ENCODE peak calls at places on chromosomes 11 and 22, in ten cellular contexts. J is B cell, Q is lower lobe of right lung, G is foreskin keratinocyte, V is chondrocyte, L is kidney, Y is body of pancreas, E is activated B cell treated with CpG ODN at 0.5 μM for 24 hours, W is fibroblast of pulmonary artery, O is astrocyte of the spinal cord. B is an unnamed sample.

GRCh38 chr11:119148855-119149370 is at the start of gene ABCG4:
- DNase-seq in Q (peak), W (no peak), L (peak), O (no peak), J (peak), V (peak), Y (peak), G (no peak), E (peak), B (no peak)

GRCh38 chr11:9759519-9760179 is 95.8 kb downstream of the SWAP70 start:
- DNase-seq in V (peak), Q (peak), E (peak), Y (peak), O (peak), W (peak), J (peak), G (peak), L (peak), B (peak)

GRCh38 chr22:28869736-28870135 is 13.6 kb upstream of the ZNRF3 start:
- DNase-seq in Q (no peak), W (no peak), Y (no peak), L (no peak), O (no peak), V (no peak), G (no peak), E (no peak), J (no peak), B (no peak)

GRCh38 chr22:38950527-38951111 is 6.8 kb upstream of the APOBEC3A start:
- DNase-seq in J (no peak), W (no peak), L (peak), Q (peak), Y (no peak), E (no peak), O (no peak), G (no peak), V (no peak), B (peak)

GRCh38 chr11:85884581-85885021 is 29.4 kb downstream of the CCDC83 start:
- DNase-seq in E (no peak), L (no peak), W (no peak), O (peak), G (no peak), J (no peak), Q (no peak), Y (no peak), V (no peak), B (no peak)

GRCh38 chr22:42747701-42748513 is 27.2 kb upstream of the A4GALT start:
- DNase-seq in G (peak), E (no peak), W (peak), Y (no peak), O (peak), Q (no peak), J (no peak), L (no peak), V (no peak), B (no peak)

GRCh38 chr11:70383664-70384395 is 14.5 kb upstream of the CTTN start:
- DNase-seq in O (no peak), V (peak), Y (no peak), Q (no peak), J (no peak), G (no peak), E (no peak), W (no peak), L (no peak), B (no peak)

GRCh38 chr22:32636884-32637283 is 162.3 kb downstream of the FBXO7 start:
- DNase-seq in Y (no peak), W (no peak), O (no peak), J (no peak), L (no peak), Q (no peak), V (no peak), G (peak), E (no peak), B (no peak)

GRCh38 chr11:64894070-64894811 is 15.8 kb upstream of the EHD1 start:
- DNase-seq in E (peak), W (peak), O (peak), Y (peak), Q (peak), J (peak), L (peak), G (no peak), V (peak), B (peak)

GRCh38 chr11:8063319-8063718 is 17.7 kb upstream of the TUB start:
- DNase-seq in V (no peak), G (no peak), E (no peak), W (peak), Q (no peak), J (no peak), Y (no peak), O (no peak), L (no peak), B (no peak)

GRCh38 chr11:117226388-117227385 is 5.2 kb downstream of the PCSK7 start:
- DNase-seq in Y (peak), E (no peak), Q (no peak), O (peak), G (peak), W (peak), V (no peak), L (peak), J (peak), B (peak)

GRCh38 chr22:36544107-36544620 is 15.2 kb upstream of the EIF3D start:
- DNase-seq in Q (no peak), V (peak), J (no peak), O (no peak), G (peak), W (peak), E (no peak), L (no peak), Y (no peak), B (no peak)

GRCh38 chr11:103035656-103036434 is 56.1 kb downstream of the DCUN1D5 start:
- DNase-seq in O (peak), L (no peak), J (peak), V (no peak), Y (peak), E (no peak), W (peak), Q (no peak), G (peak), B (no peak)

GRCh38 chr22:40757071-40757470 is 62.1 kb downstream of the SLC25A17 start:
- DNase-seq in G (peak), Q (no peak), L (no peak), E (no peak), V (no peak), J (no peak), O (no peak), Y (no peak), W (peak), B (no peak)

GRCh38 chr11:10490398-10491232 is 35.6 kb downstream of the AMPD3 start:
- DNase-seq in W (peak), L (peak), Q (peak), J (peak), G (peak), O (peak), Y (peak), V (no peak), E (no peak), B (peak)

GRCh38 chr11:94731921-94732601 is 36.1 kb upstream of the AMOTL1 start:
- DNase-seq in L (no peak), O (peak), W (peak), Y (no peak), J (no peak), G (peak), Q (no peak), E (no peak), V (no peak), B (no peak)

GRCh38 chr22:45164217-45165123 is 745 bp downstream of the NUP50 start:
- DNase-seq in Y (peak), W (peak), L (peak), Q (peak), J (peak), E (no peak), V (no peak), O (no peak), G (no peak), B (no peak)

GRCh38 chr22:27871306-27872014 is 47.6 kb downstream of the PITPNB start:
- DNase-seq in Q (no peak), O (no peak), E (no peak), Y (no peak), V (no peak), W (no peak), G (no peak), L (no peak), J (no peak), B (no peak)

DNA sequence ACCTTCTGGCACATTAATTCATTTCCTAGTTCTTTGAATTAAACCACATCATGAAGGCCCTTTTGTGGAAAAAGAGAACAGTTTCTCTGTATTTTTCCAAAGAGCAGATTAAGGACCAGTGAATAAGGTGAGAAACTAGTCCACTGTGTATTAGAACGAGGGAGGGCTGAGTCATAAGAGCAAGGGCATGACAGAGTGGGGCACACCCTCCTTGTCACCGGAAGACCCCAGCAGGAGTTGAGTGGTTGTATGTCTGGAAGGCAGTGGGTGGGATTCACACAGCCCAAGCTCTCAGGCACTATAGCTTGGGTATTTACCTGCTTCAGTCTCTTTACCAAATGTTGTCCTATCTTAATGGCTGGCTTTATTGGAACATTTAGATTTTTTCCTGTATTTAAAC is 86.8 kb downstream of the BMAL1 start:
- DNase-seq in W (no peak), J (no peak), Q (no peak), E (no peak), Y (no peak), G (no peak), V (no peak), L (no peak), O (peak), B (no peak)
- TF ChIP-seq CTCF in W (no peak), J (no peak), Q (no peak), E (no peak), Y (no peak), G (no peak), V (no peak), L (no peak), O (no peak), B (no peak)

DNA sequence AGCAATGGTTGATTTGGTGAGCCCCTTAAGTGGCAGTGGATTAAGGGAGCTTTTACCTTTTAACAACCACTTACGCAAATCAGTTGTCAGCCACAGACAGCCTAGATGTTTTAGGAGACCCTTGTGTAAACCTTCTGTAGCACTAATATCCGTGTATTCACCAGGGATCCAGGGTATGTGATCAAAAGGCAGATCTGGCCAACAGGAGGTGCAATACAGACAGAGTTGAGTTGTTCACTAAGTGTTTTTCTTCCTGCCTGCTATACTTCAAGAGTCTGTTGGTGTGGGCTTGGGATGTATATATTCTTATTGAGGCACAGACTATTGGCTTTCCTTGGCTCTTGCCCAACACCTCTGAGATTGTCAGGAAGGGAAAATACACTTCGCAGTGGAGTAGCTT is 175.1 kb downstream of the FAT3 start:
- DNase-seq in J (no peak), W (no peak), Y (no peak), G (no peak), E (no peak), L (no peak), Q (no peak), O (no peak), V (no peak), B (no peak)
- TF ChIP-seq CTCF in J (no peak), W (no peak), Y (no peak), G (no peak), E (no peak), L (no peak), Q (no peak), O (no peak), V (peak), B (no peak)

DNA sequence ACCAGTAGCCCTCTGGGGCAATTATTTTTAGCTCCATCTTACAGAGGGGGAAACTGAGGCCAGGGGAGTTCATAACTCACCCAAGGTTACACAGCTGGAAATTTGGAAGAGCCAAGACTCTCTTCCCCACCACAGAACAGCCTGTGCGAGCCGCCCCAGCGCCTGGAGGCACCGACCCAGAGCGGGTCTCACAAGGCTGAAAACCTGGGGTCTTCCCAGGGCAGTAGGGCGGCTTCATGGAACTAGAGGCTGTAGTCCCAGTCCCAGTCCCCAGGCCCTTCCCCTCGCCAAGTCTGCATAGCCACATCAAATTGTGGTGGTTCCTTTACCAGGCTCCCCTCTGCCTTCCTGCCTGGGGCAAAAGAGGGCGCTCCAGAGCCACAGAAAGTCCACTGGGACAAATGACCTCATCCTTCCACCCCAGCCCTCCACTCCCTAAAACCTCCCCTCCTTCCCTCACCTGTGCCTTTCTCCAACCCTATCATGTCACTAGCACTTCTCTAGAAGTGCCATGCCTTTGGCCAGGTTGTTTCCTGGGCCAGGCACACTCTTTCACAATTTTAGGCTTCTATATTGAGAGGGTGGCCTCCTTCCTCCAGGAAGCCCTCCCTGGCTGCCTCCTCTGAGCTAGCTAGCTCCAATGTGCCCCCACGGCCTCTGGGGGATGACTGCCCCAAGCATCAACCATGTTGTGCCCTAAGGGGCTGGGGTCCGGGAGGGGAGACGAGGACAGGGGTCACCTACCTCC is 15.2 kb upstream of the CDC42EP1 start:
- DNase-seq in J (peak), L (peak), G (peak), W (peak), O (peak), E (peak), Q (peak), V (no peak), Y (peak), B (peak)
- TF ChIP-seq CTCF in J (peak), L (peak), G (peak), W (peak), O (peak), E (no peak), Q (peak), V (peak), Y (peak), B (peak)

GRCh38 chr11:34641981-34642380 is 21.1 kb downstream of the EHF start:
- DNase-seq in L (no peak), Y (peak), V (no peak), G (no peak), O (no peak), Q (no peak), J (no peak), W (no peak), E (no peak), B (no peak)
- TF ChIP-seq CTCF in L (no peak), Y (no peak), V (no peak), G (no peak), O (no peak), Q (no peak), J (no peak), W (no peak), E (no peak), B (no peak)

GRCh38 chr11:11620966-11621880 is 582 bp downstream of the GALNT18 start:
- DNase-seq in Q (peak), J (peak), E (no peak), V (no peak), O (peak), L (peak), W (no peak), Y (peak), G (peak), B (no peak)

GRCh38 chr11:11621881-11622706 is at the start of gene GALNT18:
- DNase-seq in E (peak), J (peak), L (peak), G (peak), Y (peak), W (peak), Q (peak), O (peak), V (peak), B (no peak)

GRCh38 chr11:11622772-11623531 is 1.1 kb upstream of the GALNT18 start:
- DNase-seq in J (no peak), Y (no peak), V (no peak), O (no peak), Q (no peak), G (no peak), L (no peak), E (no peak), W (no peak), B (no peak)

GRCh38 chr11:11620251-11620965 is 1.4 kb downstream of the GALNT18 start:
- DNase-seq in V (no peak), W (no peak), L (peak), Y (peak), O (peak), E (no peak), J (peak), G (peak), Q (peak), B (no peak)

GRCh38 chr11:11618973-11619435 is 2.8 kb downstream of the GALNT18 start:
- DNase-seq in Y (no peak), O (no peak), W (no peak), L (no peak), E (no peak), G (no peak), Q (no peak), J (no peak), V (no peak), B (no peak)
- TF ChIP-seq CTCF in Y (no peak), O (no peak), W (no peak), L (peak), E (no peak), G (peak), Q (no peak), J (no peak), V (peak), B (no peak)

DNA sequence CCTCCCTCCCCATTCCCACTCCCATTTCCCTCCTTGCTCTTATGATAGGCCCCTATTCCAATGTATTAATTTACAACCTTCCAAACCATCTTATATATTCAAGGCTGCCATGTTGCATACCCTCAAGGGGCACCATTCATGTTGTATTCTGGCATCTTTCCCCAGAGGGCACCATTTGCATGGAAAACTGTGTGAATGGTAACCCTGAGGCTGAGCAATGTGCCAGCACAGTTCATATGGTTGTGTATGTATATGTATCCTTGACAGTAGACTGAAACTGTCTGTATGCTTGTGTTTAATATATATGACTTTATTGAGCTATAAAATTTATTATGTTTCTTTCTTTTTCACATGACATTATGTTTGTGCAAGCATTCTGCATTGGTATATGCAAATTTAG is 7.3 kb downstream of the RASSF10 start:
- DNase-seq in O (no peak), Q (no peak), J (no peak), E (no peak), Y (no peak), V (no peak), W (no peak), L (no peak), G (peak), B (no peak)
- TF ChIP-seq CTCF in O (no peak), Q (no peak), J (no peak), E (no peak), Y (no peak), V (no peak), W (no peak), L (peak), G (peak), B (no peak)

B was measured in CD14-positive monocyte.